ENCODE peak calls at places on chromosomes 3 and 15, in five cellular contexts. One of them, this sample, is unnamed.

GRCh38 chr15:57100136-57100539 is 181.7 kb downstream of the TCF12 start:
- ATAC-seq in HepG2: no peak
- ATAC-seq in K562: no peak
- ATAC-seq in GM12878: peak; percentile 72
- ATAC-seq in upper lobe of left lung: no peak
- ATAC-seq in this sample: no peak

GRCh38 chr3:38257583-38257982 is 8.0 kb upstream of the SLC22A13 start:
- ATAC-seq in HepG2: no peak
- ATAC-seq in upper lobe of left lung: no peak
- ATAC-seq in GM12878: no peak
- ATAC-seq in K562: no peak
- ATAC-seq in this sample: no peak

GRCh38 chr3:161069441-161070251 is 35.5 kb downstream of the B3GALNT1 start:
- ATAC-seq in upper lobe of left lung: peak; percentile 71
- ATAC-seq in HepG2: no peak
- ATAC-seq in K562: peak; percentile 46
- ATAC-seq in GM12878: peak; percentile 96
- ATAC-seq in this sample: peak; percentile 60

GRCh38 chr15:60760646-60761504 is 281.9 kb upstream of the ICE2 start:
- ATAC-seq in HepG2: no peak
- ATAC-seq in GM12878: no peak
- ATAC-seq in upper lobe of left lung: no peak
- ATAC-seq in K562: no peak
- ATAC-seq in this sample: no peak

GRCh38 chr3:53036063-53036619 is 9.7 kb downstream of the SFMBT1 start:
- ATAC-seq in upper lobe of left lung: no peak
- ATAC-seq in K562: peak; percentile 43
- ATAC-seq in HepG2: peak; percentile 65
- ATAC-seq in GM12878: no peak
- ATAC-seq in this sample: no peak

GRCh38 chr3:171309906-171310359 is 150.3 kb downstream of the TNIK start:
- ATAC-seq in HepG2: no peak
- ATAC-seq in K562: peak; percentile 75
- ATAC-seq in upper lobe of left lung: no peak
- ATAC-seq in GM12878: peak; percentile 74
- ATAC-seq in this sample: no peak

GRCh38 chr3:100745617-100746016 is 36.3 kb downstream of the TFG start:
- ATAC-seq in GM12878: no peak
- ATAC-seq in K562: no peak
- ATAC-seq in HepG2: no peak
- ATAC-seq in upper lobe of left lung: no peak
- ATAC-seq in this sample: no peak

GRCh38 chr3:73029321-73029796 is 32.1 kb upstream of the EBLN2 start:
- ATAC-seq in K562: peak; percentile 69
- ATAC-seq in HepG2: peak; percentile 70
- ATAC-seq in GM12878: peak; percentile 72
- ATAC-seq in upper lobe of left lung: no peak
- ATAC-seq in this sample: peak; percentile 85

GRCh38 chr3:136305879-136306278 is 55.7 kb downstream of the PCCB start:
- ATAC-seq in GM12878: peak; percentile 41
- ATAC-seq in upper lobe of left lung: no peak
- ATAC-seq in K562: no peak
- ATAC-seq in HepG2: no peak
- ATAC-seq in this sample: no peak

GRCh38 chr15:41018534-41018933 is 65.3 kb downstream of the CHAC1 start:
- ATAC-seq in GM12878: no peak
- ATAC-seq in K562: no peak
- ATAC-seq in HepG2: no peak
- ATAC-seq in upper lobe of left lung: peak; percentile 93
- ATAC-seq in this sample: no peak

GRCh38 chr15:91263632-91264477 is 163.8 kb downstream of the SV2B start:
- ATAC-seq in HepG2: no peak
- ATAC-seq in K562: no peak
- ATAC-seq in upper lobe of left lung: peak; percentile 53
- ATAC-seq in GM12878: no peak
- ATAC-seq in this sample: peak; percentile 96

GRCh38 chr15:84685304-84685703 is 27.3 kb upstream of the NMB start:
- ATAC-seq in K562: peak; percentile 55
- ATAC-seq in upper lobe of left lung: peak; percentile 59
- ATAC-seq in HepG2: no peak
- ATAC-seq in GM12878: no peak
- ATAC-seq in this sample: peak; percentile 88

GRCh38 chr15:60115579-60116415 is 111.7 kb downstream of the FOXB1 start:
- ATAC-seq in K562: no peak
- ATAC-seq in HepG2: no peak
- ATAC-seq in upper lobe of left lung: no peak
- ATAC-seq in GM12878: no peak
- ATAC-seq in this sample: no peak

GRCh38 chr3:46553154-46553553 is 12.9 kb downstream of the LRRC2 start:
- ATAC-seq in HepG2: no peak
- ATAC-seq in GM12878: no peak
- ATAC-seq in K562: no peak
- ATAC-seq in upper lobe of left lung: no peak
- ATAC-seq in this sample: no peak

GRCh38 chr3:100063929-100064461 is 50.3 kb downstream of the FILIP1L start:
- ATAC-seq in K562: no peak
- ATAC-seq in upper lobe of left lung: no peak
- ATAC-seq in GM12878: no peak
- ATAC-seq in HepG2: peak; percentile 75
- ATAC-seq in this sample: no peak

GRCh38 chr3:136262559-136262958 is 12.4 kb downstream of the PCCB start:
- ATAC-seq in upper lobe of left lung: no peak
- ATAC-seq in K562: no peak
- ATAC-seq in GM12878: no peak
- ATAC-seq in HepG2: no peak
- ATAC-seq in this sample: no peak

GRCh38 chr3:53888229-53888628 is 3.4 kb downstream of the SELENOK start:
- ATAC-seq in HepG2: no peak
- ATAC-seq in upper lobe of left lung: no peak
- ATAC-seq in GM12878: no peak
- ATAC-seq in K562: no peak
- ATAC-seq in this sample: no peak

GRCh38 chr3:148990211-148990610 is 1.1 kb upstream of the GYG1 start:
- ATAC-seq in upper lobe of left lung: no peak
- ATAC-seq in HepG2: no peak
- ATAC-seq in GM12878: peak; percentile 4
- ATAC-seq in K562: no peak
- ATAC-seq in this sample: no peak

GRCh38 chr3:156304406-156304805 is 184.0 kb downstream of the KCNAB1 start:
- ATAC-seq in K562: no peak
- ATAC-seq in GM12878: no peak
- ATAC-seq in HepG2: no peak
- ATAC-seq in upper lobe of left lung: no peak
- ATAC-seq in this sample: no peak

GRCh38 chr3:173371848-173372487 is 25.6 kb upstream of the NLGN1 start:
- ATAC-seq in upper lobe of left lung: no peak
- ATAC-seq in GM12878: peak; percentile 42
- ATAC-seq in HepG2: peak; percentile 59
- ATAC-seq in K562: no peak
- ATAC-seq in this sample: no peak

GRCh38 chr3:119913021-119913420 is 131.1 kb downstream of the NR1I2 start:
- ATAC-seq in K562: no peak
- ATAC-seq in GM12878: no peak
- ATAC-seq in upper lobe of left lung: no peak
- ATAC-seq in HepG2: no peak
- ATAC-seq in this sample: no peak

GRCh38 chr3:190591080-190591479 is 77.2 kb downstream of the IL1RAP start:
- ATAC-seq in HepG2: no peak
- ATAC-seq in upper lobe of left lung: peak; percentile 15
- ATAC-seq in GM12878: no peak
- ATAC-seq in K562: no peak
- ATAC-seq in this sample: no peak

GRCh38 chr3:186002884-186003472 is 65.2 kb upstream of the TRA2B start:
- ATAC-seq in GM12878: peak; percentile 75
- ATAC-seq in upper lobe of left lung: peak; percentile 40
- ATAC-seq in K562: peak; percentile 91
- ATAC-seq in HepG2: peak; percentile 83
- ATAC-seq in this sample: no peak

GRCh38 chr3:148791296-148791695 is 36.3 kb upstream of the CPB1 start:
- ATAC-seq in GM12878: no peak
- ATAC-seq in upper lobe of left lung: no peak
- ATAC-seq in K562: no peak
- ATAC-seq in HepG2: no peak
- ATAC-seq in this sample: no peak

GRCh38 chr3:17089314-17089700 is 204.6 kb downstream of the PLCL2 start:
- ATAC-seq in K562: no peak
- ATAC-seq in GM12878: no peak
- ATAC-seq in upper lobe of left lung: no peak
- ATAC-seq in HepG2: no peak
- ATAC-seq in this sample: no peak

GRCh38 chr3:57530071-57530608 is 14.0 kb downstream of the DNAH12 start:
- ATAC-seq in upper lobe of left lung: no peak
- ATAC-seq in HepG2: peak; percentile 38
- ATAC-seq in GM12878: no peak
- ATAC-seq in K562: no peak
- ATAC-seq in this sample: no peak

GRCh38 chr3:82031576-82031975 is 270.1 kb upstream of the GBE1 start:
- ATAC-seq in upper lobe of left lung: peak; percentile 49
- ATAC-seq in K562: no peak
- ATAC-seq in GM12878: no peak
- ATAC-seq in HepG2: no peak
- ATAC-seq in this sample: no peak

GRCh38 chr3:125129512-125129962 is 73.7 kb upstream of the HEG1 start:
- ATAC-seq in GM12878: no peak
- ATAC-seq in upper lobe of left lung: peak; percentile 61
- ATAC-seq in K562: peak; percentile 42
- ATAC-seq in HepG2: peak; percentile 66
- ATAC-seq in this sample: peak; percentile 93
- TF ChIP-seq EP300 in GM12878: no peak
- TF ChIP-seq EP300 in upper lobe of left lung: no peak
- TF ChIP-seq EP300 in K562: no peak
- TF ChIP-seq EP300 in HepG2: no peak
- TF ChIP-seq EP300 in this sample: no peak

GRCh38 chr15:50055333-50056278 is 63.4 kb downstream of the ATP8B4 start:
- ATAC-seq in upper lobe of left lung: no peak
- ATAC-seq in K562: peak; percentile 28
- ATAC-seq in GM12878: no peak
- ATAC-seq in HepG2: no peak
- ATAC-seq in this sample: peak; percentile 83

GRCh38 chr15:50051811-50052419 is 67.1 kb downstream of the ATP8B4 start:
- ATAC-seq in K562: peak; percentile 84
- ATAC-seq in GM12878: peak; percentile 44
- ATAC-seq in HepG2: peak; percentile 87
- ATAC-seq in upper lobe of left lung: peak; percentile 52
- ATAC-seq in this sample: peak; percentile 72

GRCh38 chr15:50051344-50051743 is 67.7 kb downstream of the ATP8B4 start:
- ATAC-seq in K562: no peak
- ATAC-seq in HepG2: no peak
- ATAC-seq in GM12878: no peak
- ATAC-seq in upper lobe of left lung: no peak
- ATAC-seq in this sample: no peak

GRCh38 chr15:50049871-50050270 is 69.2 kb downstream of the ATP8B4 start:
- ATAC-seq in HepG2: no peak
- ATAC-seq in GM12878: no peak
- ATAC-seq in upper lobe of left lung: no peak
- ATAC-seq in K562: no peak
- ATAC-seq in this sample: no peak

DNA sequence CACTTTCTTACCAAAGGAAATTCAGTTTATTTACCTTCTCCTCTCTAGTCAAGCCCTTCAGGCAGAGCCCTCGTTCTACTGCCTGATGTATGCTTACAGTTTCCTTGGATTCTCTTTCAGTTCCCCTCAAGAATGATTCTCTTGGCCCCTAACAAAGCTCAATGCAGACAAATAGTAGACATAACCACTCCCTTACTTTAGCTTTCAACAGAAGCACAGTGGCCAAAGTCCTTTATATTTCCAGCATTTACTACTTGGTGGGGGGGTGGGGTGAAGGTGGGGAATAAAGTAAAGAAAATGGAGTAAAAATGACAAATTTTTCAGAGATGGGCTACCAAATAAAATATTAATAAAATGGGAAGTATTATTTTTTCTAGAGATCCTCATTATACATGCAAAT is 65.6 kb downstream of the ATP8B4 start:
- ATAC-seq in upper lobe of left lung: no peak
- ATAC-seq in HepG2: no peak
- ATAC-seq in K562: no peak
- ATAC-seq in GM12878: no peak
- ATAC-seq in this sample: no peak
- TF ChIP-seq POLR2A in upper lobe of left lung: no peak
- TF ChIP-seq POLR2A in HepG2: no peak
- TF ChIP-seq POLR2A in K562: no peak
- TF ChIP-seq POLR2A in GM12878: no peak
- TF ChIP-seq POLR2A in this sample: no peak

GRCh38 chr3:113638910-113639309 is 57.5 kb downstream of the USF3 start:
- ATAC-seq in HepG2: no peak
- ATAC-seq in K562: no peak
- ATAC-seq in GM12878: no peak
- ATAC-seq in upper lobe of left lung: no peak
- ATAC-seq in this sample: no peak

GRCh38 chr3:113631143-113631542 is 65.3 kb downstream of the USF3 start:
- ATAC-seq in GM12878: peak; percentile 46
- ATAC-seq in HepG2: no peak
- ATAC-seq in upper lobe of left lung: no peak
- ATAC-seq in K562: no peak
- ATAC-seq in this sample: no peak

GRCh38 chr3:113637756-113638155 is 58.7 kb downstream of the USF3 start:
- ATAC-seq in HepG2: no peak
- ATAC-seq in K562: peak; percentile 64
- ATAC-seq in GM12878: no peak
- ATAC-seq in upper lobe of left lung: no peak
- ATAC-seq in this sample: no peak

GRCh38 chr3:113631573-113631972 is 64.9 kb downstream of the USF3 start:
- ATAC-seq in K562: no peak
- ATAC-seq in HepG2: peak; percentile 15
- ATAC-seq in upper lobe of left lung: no peak
- ATAC-seq in GM12878: no peak
- ATAC-seq in this sample: no peak

DNA sequence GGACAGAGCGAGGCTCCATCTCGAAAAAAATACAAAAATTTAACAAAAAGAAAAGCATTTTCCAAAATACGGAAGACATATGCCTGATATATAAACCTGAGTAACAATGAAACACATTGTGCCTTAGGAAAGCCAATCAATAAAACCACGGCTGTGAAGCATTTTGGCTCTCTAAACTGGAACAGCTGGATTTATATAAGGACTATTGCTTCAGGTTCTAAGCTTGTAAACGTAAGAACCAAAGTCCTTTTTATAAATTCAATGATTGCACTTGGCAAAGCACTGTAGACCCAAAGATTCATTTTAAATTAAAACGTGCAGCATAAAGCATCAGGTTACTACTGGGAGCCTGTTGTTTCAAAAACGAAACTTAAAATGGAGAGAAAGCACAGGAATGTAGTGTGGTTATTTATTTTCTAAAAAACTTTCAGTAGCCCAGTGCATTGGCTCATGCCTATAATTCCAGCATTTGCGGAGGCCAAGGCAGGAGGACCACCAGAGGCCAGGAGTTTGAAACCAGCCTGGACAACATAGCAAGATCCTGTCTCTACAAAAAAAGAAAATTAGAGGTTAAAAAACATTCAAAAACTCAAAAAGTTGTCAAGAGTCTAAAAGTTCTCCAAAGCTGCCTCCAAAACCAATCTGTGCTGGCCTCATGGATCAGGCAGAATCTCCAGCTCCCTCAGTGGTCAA is 61.5 kb downstream of the USF3 start:
- ATAC-seq in HepG2: no peak
- ATAC-seq in upper lobe of left lung: no peak
- ATAC-seq in GM12878: no peak
- ATAC-seq in K562: no peak
- ATAC-seq in this sample: no peak
- TF ChIP-seq POLR2AphosphoS5 in HepG2: no peak
- TF ChIP-seq POLR2AphosphoS5 in upper lobe of left lung: no peak
- TF ChIP-seq POLR2AphosphoS5 in GM12878: no peak
- TF ChIP-seq POLR2AphosphoS5 in K562: no peak
- TF ChIP-seq POLR2AphosphoS5 in this sample: no peak

GRCh38 chr3:48635222-48636021 is at the start of gene SLC26A6:
- ATAC-seq in upper lobe of left lung: peak; percentile 98
- ATAC-seq in GM12878: peak; percentile 96
- ATAC-seq in HepG2: peak; percentile 91
- ATAC-seq in K562: peak; percentile 98
- ATAC-seq in this sample: peak; percentile 99
- TF ChIP-seq EP300 in upper lobe of left lung: no peak
- TF ChIP-seq EP300 in GM12878: no peak
- TF ChIP-seq EP300 in HepG2: no peak
- TF ChIP-seq EP300 in K562: no peak
- TF ChIP-seq EP300 in this sample: peak; percentile 21